ENCODE peak calls at places on chromosomes 16 and 17, in eight cellular contexts. B, G, Q, E, D, T, R and L are unnamed samples.

GRCh38 chr17:46193246-46193625 is at the start of gene KANSL1:
- DNase-seq in B (peak), G (peak), Q (peak), E (peak), D (peak), T (peak), R (peak), L (peak)

GRCh38 chr17:7897773-7898172 is 9.2 kb downstream of the CHD3 start:
- DNase-seq in B (no peak), G (peak), Q (peak), E (no peak), D (no peak), T (peak), R (no peak), L (no peak)

GRCh38 chr16:23515881-23516280 is 5.6 kb upstream of the GGA2 start:
- DNase-seq in B (no peak), G (no peak), Q (no peak), E (no peak), D (no peak), T (no peak), R (no peak), L (no peak)

GRCh38 chr16:28524544-28525179 is 14.1 kb downstream of the NUPR1 start:
- DNase-seq in B (no peak), G (peak), Q (no peak), E (no peak), D (no peak), T (no peak), R (no peak), L (no peak)

GRCh38 chr16:3570420-3571062 is 6.7 kb downstream of the NLRC3 start:
- DNase-seq in B (no peak), G (no peak), Q (no peak), E (no peak), D (no peak), T (no peak), R (no peak), L (no peak)

GRCh38 chr17:21213491-21214014 is 408 bp downstream of the TMEM11 start:
- DNase-seq in B (no peak), G (peak), Q (no peak), E (no peak), D (no peak), T (no peak), R (peak), L (no peak)

GRCh38 chr17:20191066-20191465 is 181.9 kb downstream of the SPECC1 start:
- DNase-seq in B (no peak), G (no peak), Q (no peak), E (no peak), D (no peak), T (no peak), R (no peak), L (no peak)

GRCh38 chr16:8892101-8892575 is 10.0 kb downstream of the LITAFD start:
- DNase-seq in B (no peak), G (peak), Q (no peak), E (no peak), D (no peak), T (peak), R (no peak), L (no peak)

GRCh38 chr17:72587773-72588511 is 467.1 kb downstream of the SOX9 start:
- DNase-seq in B (no peak), G (peak), Q (no peak), E (peak), D (no peak), T (no peak), R (no peak), L (no peak)

GRCh38 chr17:75498726-75499213 is 16.6 kb downstream of the CASKIN2 start:
- DNase-seq in B (no peak), G (no peak), Q (no peak), E (no peak), D (no peak), T (peak), R (no peak), L (no peak)

GRCh38 chr16:89936981-89937380 is 11.6 kb upstream of the DEF8 start:
- DNase-seq in B (no peak), G (no peak), Q (no peak), E (no peak), D (no peak), T (no peak), R (no peak), L (no peak)

GRCh38 chr16:89383095-89384003 is 107.0 kb downstream of the ANKRD11 start:
- DNase-seq in B (peak), G (no peak), Q (no peak), E (no peak), D (no peak), T (peak), R (peak), L (no peak)

GRCh38 chr16:84109598-84110325 is 7.0 kb downstream of the MBTPS1 start:
- DNase-seq in B (no peak), G (no peak), Q (no peak), E (no peak), D (no peak), T (no peak), R (no peak), L (no peak)

GRCh38 chr17:48835971-48836370 is 5.1 kb downstream of the CALCOCO2 start:
- DNase-seq in B (no peak), G (peak), Q (no peak), E (peak), D (no peak), T (no peak), R (peak), L (no peak)

GRCh38 chr16:50644730-50645129 is 36.4 kb downstream of the SNX20 start:
- DNase-seq in B (peak), G (peak), Q (peak), E (no peak), D (no peak), T (peak), R (peak), L (no peak)

GRCh38 chr17:67491009-67491677 is 114.1 kb downstream of the PITPNC1 start:
- DNase-seq in B (no peak), G (no peak), Q (peak), E (peak), D (no peak), T (peak), R (peak), L (no peak)

GRCh38 chr17:69344939-69345338 is 18.0 kb upstream of the ABCA5 start:
- DNase-seq in B (no peak), G (no peak), Q (peak), E (no peak), D (no peak), T (no peak), R (no peak), L (no peak)

GRCh38 chr17:2056221-2057129 is 1.6 kb downstream of the HIC1 start:
- DNase-seq in B (peak), G (peak), Q (no peak), E (no peak), D (no peak), T (peak), R (no peak), L (no peak)

GRCh38 chr17:45111838-45112237 is 20.5 kb downstream of the PLCD3 start:
- DNase-seq in B (no peak), G (peak), Q (no peak), E (no peak), D (no peak), T (peak), R (no peak), L (no peak)

GRCh38 chr16:48862087-48862532 is 252.1 kb upstream of the N4BP1 start:
- DNase-seq in B (no peak), G (no peak), Q (peak), E (no peak), D (no peak), T (peak), R (no peak), L (no peak)

GRCh38 chr17:8698142-8699050 is 46.2 kb downstream of the CCDC42 start:
- DNase-seq in B (no peak), G (no peak), Q (no peak), E (no peak), D (no peak), T (peak), R (no peak), L (no peak)